ENCODE peak calls at places on chromosome 1, in eight cellular contexts. P is CD8-positive, alpha-beta T cell; B is endothelial cell of umbilical vein; W is keratinocyte; G is right lobe of liver; S is fibroblast of lung; U is DND-41; H is body of pancreas. F is an unnamed sample.

GRCh38 chr1:117128323-117129079 is 7.0 kb upstream of the TRIM45 start:
- DNase-seq in H (no peak), B (peak; percentile 68), W (no peak), U (no peak), P (no peak), S (peak; percentile 45), G (no peak), F (peak; percentile 69)

GRCh38 chr1:8903908-8904650 is 25.6 kb upstream of the ENO1 start:
- DNase-seq in U (no peak), S (peak; percentile 98), W (peak; percentile 71), G (peak; percentile 32), B (peak; percentile 80), P (no peak), H (peak; percentile 34), F (peak; percentile 96)

GRCh38 chr1:41673355-41673754 is 188.9 kb upstream of the EDN2 start:
- DNase-seq in U (peak; percentile 86), B (no peak), S (peak; percentile 45), W (no peak), G (no peak), P (peak; percentile 29), H (no peak), F (no peak)

GRCh38 chr1:85801520-85801919 is 93.3 kb upstream of the ZNHIT6 start:
- DNase-seq in B (no peak), W (no peak), G (no peak), S (peak; percentile 46), P (no peak), U (no peak), H (no peak), F (peak; percentile 28)

GRCh38 chr1:85308837-85309350 is 32.5 kb upstream of the BCL10 start:
- DNase-seq in W (no peak), G (no peak), H (no peak), P (no peak), S (no peak), U (no peak), B (peak; percentile 33), F (no peak)

GRCh38 chr1:199489594-199489993 is 537.9 kb upstream of the NR5A2 start:
- DNase-seq in H (no peak), W (no peak), P (no peak), U (no peak), B (no peak), G (no peak), S (no peak), F (no peak)

GRCh38 chr1:165631403-165632151 is 543 bp downstream of the MGST3 start:
- DNase-seq in P (peak; percentile 14), B (peak; percentile 78), G (peak; percentile 47), S (peak; percentile 91), U (peak; percentile 29), H (peak; percentile 51), W (peak; percentile 32), F (peak; percentile 86)

GRCh38 chr1:10839188-10839770 is 42.8 kb upstream of the CASZ1 start:
- DNase-seq in G (no peak), U (no peak), H (no peak), S (no peak), W (no peak), P (no peak), B (no peak), F (no peak)

GRCh38 chr1:229691362-229691761 is 65.3 kb downstream of the URB2 start:
- DNase-seq in S (no peak), B (no peak), P (no peak), G (no peak), U (peak; percentile 60), W (no peak), H (no peak), F (no peak)

GRCh38 chr1:59013276-59013927 is 229.6 kb upstream of the JUN start:
- DNase-seq in S (peak; percentile 38), U (no peak), G (no peak), B (peak; percentile 76), H (peak; percentile 57), P (no peak), W (no peak), F (peak; percentile 52)

GRCh38 chr1:209427811-209428210 is 155.7 kb upstream of the CAMK1G start:
- DNase-seq in U (no peak), P (no peak), G (no peak), S (no peak), B (no peak), H (no peak), W (no peak), F (no peak)
- H3K4me3 ChIP-seq in U (no peak overlapping the region), P (no peak overlapping the region), G (no peak overlapping the region), S (no peak overlapping the region), B (no peak overlapping the region), H (no peak overlapping the region), W (peak overlapping the region; percentile 72), F (no peak overlapping the region)

DNA sequence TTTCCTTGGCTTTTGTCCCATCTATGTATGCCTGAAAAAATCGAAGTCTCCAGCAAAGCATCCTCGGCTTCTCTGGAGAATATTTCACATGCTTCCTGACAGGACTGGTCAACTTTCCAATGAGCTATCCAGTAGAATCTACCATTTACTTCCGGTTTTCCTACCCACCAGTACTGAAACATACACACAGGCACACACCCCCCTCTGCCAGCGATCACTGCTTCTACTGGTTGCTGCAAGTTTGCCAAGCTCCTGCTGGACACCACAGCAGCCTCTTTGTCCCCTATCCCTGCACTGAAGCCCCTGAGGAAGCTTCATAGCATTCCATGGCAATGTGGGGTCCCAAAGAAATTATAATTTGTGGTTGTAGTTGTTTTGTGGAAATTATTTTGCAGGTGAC is 536.8 kb downstream of the MATN1 start:
- DNase-seq in H (no peak), G (no peak), B (no peak), S (no peak), P (no peak), U (no peak), W (no peak), F (no peak)
- H3K4me3 ChIP-seq in H (no peak overlapping the region), G (no peak overlapping the region), B (no peak overlapping the region), S (no peak overlapping the region), P (no peak overlapping the region), U (no peak overlapping the region), W (no peak overlapping the region), F (no peak overlapping the region)

DNA sequence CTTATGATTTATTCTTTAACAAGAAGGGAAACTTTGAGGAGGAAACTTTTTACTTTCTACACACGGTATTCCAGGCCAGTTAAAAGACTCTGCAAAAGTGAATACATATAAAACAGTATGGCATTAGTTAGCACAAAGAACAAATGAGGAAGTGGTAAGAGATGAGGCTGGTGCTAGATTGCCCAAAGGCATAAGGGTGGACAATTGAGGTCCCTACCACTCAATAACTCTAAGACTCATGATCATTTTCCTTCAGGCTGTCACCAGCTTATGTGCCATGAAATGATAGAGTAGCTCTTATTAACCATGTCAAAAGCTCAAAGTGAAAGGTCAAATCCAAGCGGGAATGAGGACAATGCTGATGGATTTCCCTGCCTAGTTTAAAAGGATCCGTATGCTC is 124.5 kb downstream of the TBX15 start:
- DNase-seq in S (no peak), G (no peak), H (no peak), B (no peak), P (no peak), U (no peak), W (no peak), F (no peak)
- H3K4me3 ChIP-seq in S (no peak overlapping the region), G (no peak overlapping the region), H (no peak overlapping the region), B (no peak overlapping the region), P (no peak overlapping the region), U (no peak overlapping the region), W (no peak overlapping the region), F (no peak overlapping the region)

GRCh38 chr1:65449214-65449823 is 28.9 kb downstream of the LEPR start:
- DNase-seq in W (no peak), S (no peak), B (no peak), G (peak; percentile 33), P (no peak), U (no peak), H (peak; percentile 30), F (no peak)
- H3K4me3 ChIP-seq in W (no peak overlapping the region), S (no peak overlapping the region), B (no peak overlapping the region), G (no peak overlapping the region), P (no peak overlapping the region), U (no peak overlapping the region), H (no peak overlapping the region), F (no peak overlapping the region)

GRCh38 chr1:94792876-94793605 is 27.1 kb upstream of the SLC44A3 start:
- DNase-seq in U (no peak), B (peak; percentile 91), G (no peak), H (no peak), W (no peak), S (peak; percentile 91), P (no peak), F (peak; percentile 65)
- H3K4me3 ChIP-seq in U (no peak overlapping the region), B (peak overlapping the region; percentile 12), G (no peak overlapping the region), H (no peak overlapping the region), W (no peak overlapping the region), S (no peak overlapping the region), P (no peak overlapping the region), F (no peak overlapping the region)

DNA sequence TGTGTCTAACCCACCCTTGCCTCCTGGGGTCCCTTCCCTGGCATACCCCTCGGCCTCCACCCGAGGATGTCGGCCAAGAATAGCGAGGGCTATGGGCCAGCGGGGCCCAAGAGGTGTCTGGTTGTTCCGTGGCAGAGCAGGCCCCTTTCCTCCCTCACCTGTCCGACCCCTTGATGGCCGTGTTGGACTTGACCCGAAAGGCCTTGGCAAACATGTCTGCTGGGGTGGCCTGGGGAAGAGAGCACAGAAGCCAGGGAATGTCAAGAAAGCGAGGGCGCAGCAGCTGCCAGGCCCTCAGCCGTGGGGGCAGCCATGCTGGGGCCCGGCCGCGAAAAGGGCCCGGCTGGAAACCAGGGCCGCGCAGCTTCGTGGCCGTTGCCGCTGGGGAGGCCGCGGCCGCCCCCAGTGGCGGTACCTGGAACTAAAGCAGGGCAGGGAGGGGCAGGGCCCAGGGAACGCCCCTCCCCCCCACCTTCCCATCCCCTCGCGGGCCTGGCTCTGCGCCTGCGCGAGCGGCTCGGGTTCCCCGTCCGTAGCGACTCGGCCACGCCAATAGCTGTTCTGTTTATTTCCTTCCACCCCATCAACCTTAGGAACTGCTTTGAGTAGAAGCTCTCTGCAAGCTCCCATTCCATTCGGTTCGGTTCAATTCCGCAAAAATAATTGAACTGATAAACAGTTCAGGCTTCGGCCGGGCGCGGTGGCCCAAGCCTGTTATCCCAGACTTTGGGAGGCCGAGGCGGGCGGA is at the start of gene EIF2D:
- DNase-seq in P (peak; percentile 94), U (peak; percentile 93), G (peak; percentile 94), W (no peak), H (peak; percentile 96), S (peak; percentile 85), B (peak; percentile 93), F (peak; percentile 90)
- H3K4me3 ChIP-seq in P (peak within 1 kb of the TSS; percentile 91), U (peak within 1 kb of the TSS; percentile 95), G (peak within 1 kb of the TSS; percentile 88), W (peak within 1 kb of the TSS; percentile 90), H (peak within 1 kb of the TSS; percentile 38), S (peak within 1 kb of the TSS; percentile 91), B (peak within 1 kb of the TSS; percentile 89), F (peak within 1 kb of the TSS; percentile 85)

DNA sequence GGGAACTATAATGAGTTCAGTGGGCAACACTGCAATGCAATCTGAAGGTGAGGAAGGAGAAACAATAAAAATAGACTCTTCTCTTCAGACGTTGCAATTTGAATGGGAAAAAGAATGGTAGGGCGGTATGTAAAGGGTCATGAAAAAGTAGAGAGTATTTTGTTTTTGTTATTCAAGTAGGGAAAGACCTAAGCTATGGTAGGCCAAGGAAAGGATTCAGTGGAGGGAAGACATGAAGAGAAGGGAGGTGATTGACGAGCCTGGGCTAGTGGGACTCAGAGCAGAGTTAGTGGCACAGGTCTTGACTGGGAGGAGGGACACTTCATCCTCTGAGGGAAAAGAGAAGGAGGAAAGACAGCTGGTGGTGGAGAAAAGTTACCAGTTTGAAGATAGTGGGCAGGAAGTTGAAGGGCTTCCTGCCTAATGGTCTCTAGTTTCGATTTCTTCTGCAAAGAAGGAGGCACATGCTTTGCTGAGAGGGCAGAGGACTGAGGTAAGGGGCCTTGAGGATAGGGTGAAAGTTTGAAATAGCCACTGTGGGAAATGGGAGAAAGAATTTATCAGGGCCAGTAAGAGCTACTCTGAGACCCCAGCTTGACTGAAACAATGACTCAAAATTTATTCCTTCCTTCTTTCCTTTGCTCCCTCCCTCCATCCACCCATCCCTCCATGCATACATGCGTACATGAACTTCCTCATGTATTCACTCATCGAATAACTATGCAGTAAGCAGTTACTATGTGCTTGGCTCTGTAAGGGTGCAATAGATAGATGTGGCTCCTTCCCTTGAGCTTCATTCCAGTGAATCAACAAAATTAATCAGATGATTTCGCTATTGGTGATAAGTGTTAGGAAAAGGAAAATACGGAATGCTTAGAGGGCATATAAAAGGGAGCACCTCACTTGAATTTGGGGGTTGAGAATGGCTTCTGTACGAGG is 4.2 kb downstream of the CD48 start:
- DNase-seq in U (peak; percentile 69), G (no peak), H (no peak), P (no peak), S (no peak), W (no peak), B (no peak), F (no peak)
- H3K4me3 ChIP-seq in U (no peak overlapping the region), G (no peak overlapping the region), H (no peak overlapping the region), P (peak overlapping the region; percentile 89), S (no peak overlapping the region), W (no peak overlapping the region), B (no peak overlapping the region), F (no peak overlapping the region)